ENCODE peak calls at places on chromosomes 6 and 20, in eight cellular contexts. V is left kidney, R is EL, D is suprapubic skin, A is heart right ventricle, L is fibroblast of lung, N is activated T-helper 1 cell treated with Interleukin-2 at 50 U/mL for 16 hours, O is HuH-7.5. K is an unnamed sample.

GRCh38 chr6:144055121-144055931 is 40.0 kb downstream of the SF3B5 start:
- DNase-seq in V (no peak), D (no peak), A (no peak), L (no peak), N (no peak), R (no peak), O (no peak), K (peak)

GRCh38 chr20:59564171-59564570 is 40.2 kb upstream of the PHACTR3 start:
- DNase-seq in L (no peak), A (no peak), N (no peak), D (peak), R (no peak), O (peak), V (no peak), K (no peak)

GRCh38 chr6:108921547-108922331 is 73.5 kb downstream of the ARMC2 start:
- DNase-seq in L (peak), O (no peak), R (peak), D (peak), A (no peak), V (peak), N (no peak), K (peak)

GRCh38 chr6:158631678-158632537 is 12.6 kb downstream of the DYNLT1 start:
- DNase-seq in N (no peak), R (peak), V (peak), D (no peak), O (no peak), L (peak), A (peak), K (peak)

GRCh38 chr6:56040875-56041274 is 165.5 kb upstream of the BMP5 start:
- DNase-seq in O (no peak), V (no peak), A (no peak), L (peak), R (peak), N (no peak), D (no peak), K (peak)

GRCh38 chr6:1940381-1940780 is 305.0 kb downstream of the GMDS start:
- DNase-seq in A (no peak), R (no peak), O (no peak), L (peak), D (no peak), N (no peak), V (peak), K (no peak)

GRCh38 chr6:87721311-87721710 is 19.3 kb upstream of the AKIRIN2 start:
- DNase-seq in O (no peak), D (no peak), A (no peak), N (no peak), R (no peak), V (no peak), L (peak), K (peak)

GRCh38 chr20:44911264-44911921 is 1.5 kb downstream of the PABPC1L start:
- DNase-seq in L (peak), N (peak), R (peak), A (no peak), D (no peak), O (peak), V (peak), K (peak)

GRCh38 chr20:5402903-5403531 is 86.3 kb upstream of the PROKR2 start:
- DNase-seq in R (peak), N (no peak), V (peak), D (no peak), O (peak), A (no peak), L (no peak), K (peak)

K was measured in GM23248.